ENCODE peak calls at places on chromosomes 4 and X, in four cellular contexts. One of them, this sample, is unnamed.

GRCh38 chr4:145956288-145956890 is 17.8 kb upstream of the ZNF827 start:
- DNase-seq in right atrium auricular region: no peak
- DNase-seq in spleen: no peak
- DNase-seq in ovary: no peak
- DNase-seq in this sample: no peak

GRCh38 chrX:14922437-14922836 is 49.2 kb downstream of the MOSPD2 start:
- DNase-seq in right atrium auricular region: no peak
- DNase-seq in spleen: no peak
- DNase-seq in ovary: no peak
- DNase-seq in this sample: no peak

GRCh38 chrX:153970398-153971123 is 1.1 kb downstream of the HCFC1 start:
- DNase-seq in right atrium auricular region: no peak
- DNase-seq in spleen: peak; percentile 90
- DNase-seq in ovary: no peak
- DNase-seq in this sample: peak; percentile 86

GRCh38 chr4:7206856-7207567 is 14.7 kb downstream of the SORCS2 start:
- DNase-seq in right atrium auricular region: peak; percentile 83
- DNase-seq in spleen: no peak
- DNase-seq in ovary: peak; percentile 89
- DNase-seq in this sample: peak; percentile 94

GRCh38 chrX:140917354-140918115 is 84.9 kb upstream of the SPANXB1 start:
- DNase-seq in right atrium auricular region: no peak
- DNase-seq in spleen: no peak
- DNase-seq in ovary: no peak
- DNase-seq in this sample: no peak

GRCh38 chr4:80187677-80188076 is 9.6 kb upstream of the PRDM8 start:
- DNase-seq in right atrium auricular region: no peak
- DNase-seq in spleen: no peak
- DNase-seq in ovary: no peak
- DNase-seq in this sample: no peak

GRCh38 chr4:94497690-94498089 is 45.9 kb downstream of the PDLIM5 start:
- DNase-seq in right atrium auricular region: no peak
- DNase-seq in spleen: no peak
- DNase-seq in ovary: no peak
- DNase-seq in this sample: no peak

GRCh38 chrX:109049903-109050302 is 313.5 kb upstream of the IRS4 start:
- DNase-seq in right atrium auricular region: no peak
- DNase-seq in spleen: no peak
- DNase-seq in ovary: no peak
- DNase-seq in this sample: no peak

GRCh38 chr4:41050840-41051775 is 163.2 kb downstream of the APBB2 start:
- DNase-seq in right atrium auricular region: no peak
- DNase-seq in spleen: no peak
- DNase-seq in ovary: no peak
- DNase-seq in this sample: no peak

GRCh38 chr4:104022871-104023270 is 303.1 kb upstream of the TACR3 start:
- DNase-seq in right atrium auricular region: no peak
- DNase-seq in spleen: no peak
- DNase-seq in ovary: no peak
- DNase-seq in this sample: no peak

GRCh38 chr4:154082760-154083530 is 294.1 kb upstream of the SFRP2 start:
- DNase-seq in right atrium auricular region: no peak
- DNase-seq in spleen: no peak
- DNase-seq in ovary: no peak
- DNase-seq in this sample: no peak

GRCh38 chr4:13933163-13933562 is 305.6 kb upstream of the BOD1L1 start:
- DNase-seq in right atrium auricular region: no peak
- DNase-seq in spleen: no peak
- DNase-seq in ovary: no peak
- DNase-seq in this sample: no peak

GRCh38 chr4:30962949-30963348 is 242.8 kb downstream of the PCDH7 start:
- DNase-seq in right atrium auricular region: no peak
- DNase-seq in spleen: no peak
- DNase-seq in ovary: no peak
- DNase-seq in this sample: no peak

GRCh38 chr4:128916832-128917231 is 107.3 kb downstream of the JADE1 start:
- DNase-seq in right atrium auricular region: peak; percentile 58
- DNase-seq in spleen: peak; percentile 77
- DNase-seq in ovary: no peak
- DNase-seq in this sample: no peak

GRCh38 chrX:153735274-153735673 is 10.6 kb downstream of the ABCD1 start:
- DNase-seq in right atrium auricular region: no peak
- DNase-seq in spleen: no peak
- DNase-seq in ovary: no peak
- DNase-seq in this sample: no peak

GRCh38 chrX:53321216-53321942 is 40.0 kb upstream of the IQSEC2 start:
- DNase-seq in right atrium auricular region: no peak
- DNase-seq in spleen: no peak
- DNase-seq in ovary: no peak
- DNase-seq in this sample: no peak

GRCh38 chrX:72021975-72022374 is 109.7 kb downstream of the RTL5 start:
- DNase-seq in right atrium auricular region: peak; percentile 42
- DNase-seq in spleen: no peak
- DNase-seq in ovary: no peak
- DNase-seq in this sample: peak; percentile 28

GRCh38 chrX:75784689-75785491 is at the start of gene MAGEE2:
- DNase-seq in right atrium auricular region: no peak
- DNase-seq in spleen: peak; percentile 56
- DNase-seq in ovary: no peak
- DNase-seq in this sample: peak; percentile 46

GRCh38 chr4:97239699-97239997 is 903.6 kb downstream of the STPG2 start:
- DNase-seq in right atrium auricular region: no peak
- DNase-seq in spleen: no peak
- DNase-seq in ovary: no peak
- DNase-seq in this sample: no peak

GRCh38 chr4:8610858-8611610 is 18.5 kb downstream of the CPZ start:
- DNase-seq in right atrium auricular region: no peak
- DNase-seq in spleen: no peak
- DNase-seq in ovary: no peak
- DNase-seq in this sample: no peak

GRCh38 chr4:39609454-39609911 is 29.2 kb downstream of the SMIM14 start:
- DNase-seq in right atrium auricular region: no peak
- DNase-seq in spleen: no peak
- DNase-seq in ovary: no peak
- DNase-seq in this sample: no peak

GRCh38 chrX:88560673-88561330 is 186.2 kb upstream of the CPXCR1 start:
- DNase-seq in right atrium auricular region: no peak
- DNase-seq in spleen: no peak
- DNase-seq in ovary: no peak
- DNase-seq in this sample: no peak

GRCh38 chrX:10186355-10186754 is 29.6 kb downstream of the CLCN4 start:
- DNase-seq in right atrium auricular region: no peak
- DNase-seq in spleen: no peak
- DNase-seq in ovary: no peak
- DNase-seq in this sample: no peak

GRCh38 chr4:139735381-139736256 is 70.0 kb downstream of the MGST2 start:
- DNase-seq in right atrium auricular region: peak; percentile 57
- DNase-seq in spleen: peak; percentile 84
- DNase-seq in ovary: peak; percentile 46
- DNase-seq in this sample: peak; percentile 83

GRCh38 chr4:147640331-147640730 is 23.1 kb downstream of the TMEM184C start:
- DNase-seq in right atrium auricular region: no peak
- DNase-seq in spleen: no peak
- DNase-seq in ovary: no peak
- DNase-seq in this sample: no peak

GRCh38 chr4:8294036-8294435 is 24.5 kb downstream of the HTRA3 start:
- DNase-seq in right atrium auricular region: no peak
- DNase-seq in spleen: peak; percentile 51
- DNase-seq in ovary: peak; percentile 5
- DNase-seq in this sample: peak; percentile 29

DNA sequence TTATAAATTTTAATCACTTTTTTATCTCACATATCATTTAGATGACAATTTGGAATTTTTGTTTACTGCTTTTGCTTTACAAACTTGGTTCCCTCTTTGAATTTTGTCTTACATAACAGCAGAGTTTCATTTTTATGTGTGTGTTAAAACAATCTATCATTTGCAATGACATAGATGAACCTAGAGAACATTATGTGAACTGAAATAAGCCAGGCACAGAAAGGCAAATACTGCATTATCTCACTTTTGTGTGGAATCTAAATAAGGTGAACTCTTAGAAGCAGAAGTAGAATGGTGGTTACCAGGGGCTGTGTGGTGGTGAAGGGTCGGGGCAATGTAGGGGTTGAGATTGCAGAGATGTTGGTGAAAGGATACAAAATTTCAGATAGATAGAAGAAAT is 170.6 kb downstream of the GASK1B start:
- DNase-seq in right atrium auricular region: no peak
- DNase-seq in spleen: no peak
- DNase-seq in ovary: no peak
- DNase-seq in this sample: no peak
- H3K4me1 ChIP-seq in right atrium auricular region: peaks cover 24% of the 10 kb centered on the region
- H3K4me1 ChIP-seq in spleen: no peaks in the 10 kb centered on the region
- H3K4me1 ChIP-seq in ovary: peaks cover 5% of the 10 kb centered on the region
- H3K4me1 ChIP-seq in this sample: no peaks in the 10 kb centered on the region

DNA sequence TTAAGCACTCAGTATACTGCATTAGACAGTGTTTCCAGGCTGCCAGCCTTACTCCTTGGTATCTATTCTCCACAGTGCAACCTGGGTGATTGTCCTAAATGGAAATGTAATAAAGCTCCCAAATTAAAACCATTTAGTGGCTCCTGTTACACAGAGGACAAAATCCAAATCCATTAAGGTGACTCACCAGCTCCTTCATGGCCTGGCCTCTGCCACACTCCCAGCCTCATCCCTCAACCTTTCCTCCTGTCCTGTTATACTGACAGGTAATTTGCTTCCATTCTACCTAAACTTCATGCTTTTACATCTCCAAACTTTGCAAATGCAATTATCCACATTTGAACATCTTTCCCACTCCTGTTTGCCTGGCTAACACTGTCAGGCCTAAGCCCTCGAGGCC is 140.3 kb downstream of the INPP4B start:
- DNase-seq in right atrium auricular region: no peak
- DNase-seq in spleen: no peak
- DNase-seq in ovary: no peak
- DNase-seq in this sample: no peak
- H3K4me1 ChIP-seq in right atrium auricular region: no peaks in the 10 kb centered on the region
- H3K4me1 ChIP-seq in spleen: no peaks in the 10 kb centered on the region
- H3K4me1 ChIP-seq in ovary: no peaks in the 10 kb centered on the region
- H3K4me1 ChIP-seq in this sample: no peaks in the 10 kb centered on the region

GRCh38 chrX:143663755-143664154 is 27.9 kb upstream of the SLITRK4 start:
- DNase-seq in right atrium auricular region: no peak
- DNase-seq in spleen: no peak
- DNase-seq in ovary: no peak
- DNase-seq in this sample: no peak
- H3K4me1 ChIP-seq in right atrium auricular region: no peaks in the 10 kb centered on the region
- H3K4me1 ChIP-seq in spleen: no peaks in the 10 kb centered on the region
- H3K4me1 ChIP-seq in ovary: no peaks in the 10 kb centered on the region
- H3K4me1 ChIP-seq in this sample: no peaks in the 10 kb centered on the region

GRCh38 chrX:65745427-65745826 is 78.0 kb downstream of the MSN start:
- DNase-seq in right atrium auricular region: no peak
- DNase-seq in spleen: no peak
- DNase-seq in ovary: no peak
- DNase-seq in this sample: no peak

GRCh38 chrX:65745992-65746391 is 78.5 kb downstream of the MSN start:
- DNase-seq in right atrium auricular region: no peak
- DNase-seq in spleen: no peak
- DNase-seq in ovary: no peak
- DNase-seq in this sample: no peak

GRCh38 chrX:65744965-65745364 is 77.5 kb downstream of the MSN start:
- DNase-seq in right atrium auricular region: no peak
- DNase-seq in spleen: no peak
- DNase-seq in ovary: no peak
- DNase-seq in this sample: no peak

GRCh38 chrX:65740909-65741308 is 73.5 kb downstream of the MSN start:
- DNase-seq in right atrium auricular region: no peak
- DNase-seq in spleen: no peak
- DNase-seq in ovary: no peak
- DNase-seq in this sample: no peak

GRCh38 chrX:65741823-65742222 is 74.4 kb downstream of the MSN start:
- DNase-seq in right atrium auricular region: no peak
- DNase-seq in spleen: no peak
- DNase-seq in ovary: no peak
- DNase-seq in this sample: no peak
- H3K4me1 ChIP-seq in right atrium auricular region: peaks cover 4% of the 10 kb centered on the region
- H3K4me1 ChIP-seq in spleen: peaks cover 4% of the 10 kb centered on the region
- H3K4me1 ChIP-seq in ovary: no peaks in the 10 kb centered on the region
- H3K4me1 ChIP-seq in this sample: peaks cover 5% of the 10 kb centered on the region

DNA sequence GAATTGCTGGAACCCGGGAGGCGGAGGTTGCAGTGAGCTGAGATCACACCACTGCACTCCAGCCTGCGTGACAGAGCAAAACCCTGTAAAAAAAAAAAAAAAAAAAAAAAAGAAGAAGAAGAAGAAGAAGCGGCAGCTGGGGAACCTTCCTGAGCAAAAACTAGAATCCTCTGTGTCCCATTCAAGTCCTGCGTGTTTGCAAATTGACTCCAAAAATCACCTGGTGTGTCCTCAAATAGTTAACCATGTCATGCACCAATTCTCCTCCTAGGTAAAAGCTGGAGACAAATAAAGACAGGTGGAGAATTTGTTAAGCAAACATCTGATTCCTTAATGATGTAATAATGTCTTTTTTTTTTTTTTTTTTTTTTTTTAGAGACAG is 31.9 kb upstream of the ASMTL start:
- DNase-seq in right atrium auricular region: no peak
- DNase-seq in spleen: no peak
- DNase-seq in ovary: no peak
- DNase-seq in this sample: no peak
- H3K4me1 ChIP-seq in right atrium auricular region: peaks cover 5% of the 10 kb centered on the region
- H3K4me1 ChIP-seq in spleen: peaks cover 11% of the 10 kb centered on the region
- H3K4me1 ChIP-seq in ovary: no peaks in the 10 kb centered on the region
- H3K4me1 ChIP-seq in this sample: peaks cover 10% of the 10 kb centered on the region

GRCh38 chrX:11464836-11465458 is 171.7 kb downstream of the AMELX start:
- DNase-seq in right atrium auricular region: no peak
- DNase-seq in spleen: no peak
- DNase-seq in ovary: no peak
- DNase-seq in this sample: no peak
- H3K4me1 ChIP-seq in right atrium auricular region: no peaks in the 10 kb centered on the region
- H3K4me1 ChIP-seq in spleen: no peaks in the 10 kb centered on the region
- H3K4me1 ChIP-seq in ovary: peaks cover 3% of the 10 kb centered on the region
- H3K4me1 ChIP-seq in this sample: peaks cover 8% of the 10 kb centered on the region

GRCh38 chrX:19743386-19743785 is 144.0 kb downstream of the SH3KBP1 start:
- DNase-seq in right atrium auricular region: no peak
- DNase-seq in spleen: no peak
- DNase-seq in ovary: no peak
- DNase-seq in this sample: no peak
- H3K4me1 ChIP-seq in right atrium auricular region: no peaks in the 10 kb centered on the region
- H3K4me1 ChIP-seq in spleen: peaks cover 11% of the 10 kb centered on the region
- H3K4me1 ChIP-seq in ovary: no peaks in the 10 kb centered on the region
- H3K4me1 ChIP-seq in this sample: no peaks in the 10 kb centered on the region

This sample was measured in kidney.